ENCODE peak calls at places on chromosomes 5 and 9, in four cellular contexts. One of them, this sample, is unnamed.

GRCh38 chr9:108142504-108143201 is 653.1 kb upstream of the KLF4 start:
- DNase-seq in HCT116: no peak
- DNase-seq in HepG2: no peak
- DNase-seq in K562: no peak
- DNase-seq in this sample: no peak

GRCh38 chr5:174699131-174699530 is 25.3 kb upstream of the MSX2 start:
- DNase-seq in HCT116: no peak
- DNase-seq in HepG2: no peak
- DNase-seq in K562: no peak
- DNase-seq in this sample: no peak

GRCh38 chr5:102801375-102801774 is 46.3 kb downstream of the PAM start:
- DNase-seq in HCT116: no peak
- DNase-seq in HepG2: no peak
- DNase-seq in K562: no peak
- DNase-seq in this sample: no peak

GRCh38 chr5:175802361-175802760 is 69.0 kb upstream of the CPLX2 start:
- DNase-seq in HCT116: no peak
- DNase-seq in HepG2: no peak
- DNase-seq in K562: no peak
- DNase-seq in this sample: no peak

GRCh38 chr9:133005957-133006356 is 24.8 kb upstream of the GTF3C5 start:
- DNase-seq in HCT116: no peak
- DNase-seq in HepG2: no peak
- DNase-seq in K562: no peak
- DNase-seq in this sample: no peak

GRCh38 chr5:179427032-179427675 is 81.9 kb upstream of the ADAMTS2 start:
- DNase-seq in HCT116: no peak
- DNase-seq in HepG2: no peak
- DNase-seq in K562: no peak
- DNase-seq in this sample: no peak

GRCh38 chr9:117145811-117146490 is 268.9 kb downstream of the ASTN2 start:
- DNase-seq in HCT116: no peak
- DNase-seq in HepG2: no peak
- DNase-seq in K562: no peak
- DNase-seq in this sample: no peak

GRCh38 chr5:38650540-38651275 is 94.3 kb upstream of the LIFR start:
- DNase-seq in HCT116: no peak
- DNase-seq in HepG2: no peak
- DNase-seq in K562: no peak
- DNase-seq in this sample: no peak

GRCh38 chr5:133396724-133397123 is 215.6 kb downstream of the FSTL4 start:
- DNase-seq in HCT116: no peak
- DNase-seq in HepG2: no peak
- DNase-seq in K562: no peak
- DNase-seq in this sample: no peak

GRCh38 chr9:78314953-78315870 is 18.3 kb downstream of the PSAT1 start:
- DNase-seq in HCT116: no peak
- DNase-seq in HepG2: no peak
- DNase-seq in K562: no peak
- DNase-seq in this sample: no peak

GRCh38 chr9:91341749-91342148 is 20.0 kb downstream of the AUH start:
- DNase-seq in HCT116: no peak
- DNase-seq in HepG2: no peak
- DNase-seq in K562: no peak
- DNase-seq in this sample: no peak

GRCh38 chr9:91342575-91342974 is 19.1 kb downstream of the AUH start:
- DNase-seq in HCT116: no peak
- DNase-seq in HepG2: no peak
- DNase-seq in K562: no peak
- DNase-seq in this sample: no peak

GRCh38 chr9:91340395-91340794 is 21.3 kb downstream of the AUH start:
- DNase-seq in HCT116: no peak
- DNase-seq in HepG2: no peak
- DNase-seq in K562: no peak
- DNase-seq in this sample: no peak

GRCh38 chr9:91338681-91339080 is 23.0 kb downstream of the AUH start:
- DNase-seq in HCT116: no peak
- DNase-seq in HepG2: no peak
- DNase-seq in K562: no peak
- DNase-seq in this sample: no peak

DNA sequence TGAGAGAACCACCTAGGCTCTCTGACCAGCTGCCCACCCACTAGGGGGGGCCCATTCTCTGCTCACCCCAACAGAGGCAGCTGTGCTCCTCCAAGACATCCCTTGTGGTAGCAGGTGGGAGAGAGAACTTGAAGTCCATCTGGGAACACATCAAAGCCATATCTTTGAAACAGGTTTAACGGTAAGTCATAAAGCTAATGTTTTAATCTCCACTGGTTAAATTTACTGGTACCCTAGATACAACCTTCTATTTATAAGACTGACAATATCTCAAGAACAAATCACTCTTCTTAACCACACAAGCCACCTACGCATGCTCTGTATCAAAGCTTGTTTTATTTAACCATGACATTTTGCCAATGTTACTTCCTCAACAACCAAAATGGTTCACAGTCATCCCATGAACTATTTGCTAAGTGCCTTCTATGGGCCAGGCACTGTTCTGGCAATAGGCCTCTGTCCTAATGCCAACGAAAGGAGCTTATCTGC is 20.4 kb downstream of the AUH start:
- DNase-seq in HCT116: no peak
- DNase-seq in HepG2: no peak
- DNase-seq in K562: peak; percentile 19
- DNase-seq in this sample: no peak
- H3K36me3 ChIP-seq in HCT116: peaks cover 10% of the 10 kb centered on the region
- H3K36me3 ChIP-seq in HepG2: peaks cover 55% of the 10 kb centered on the region
- H3K36me3 ChIP-seq in K562: peaks cover 42% of the 10 kb centered on the region
- H3K36me3 ChIP-seq in this sample: no peaks in the 10 kb centered on the region

GRCh38 chr5:109668668-109669422 is 20.9 kb upstream of the MAN2A1 start:
- DNase-seq in HCT116: no peak
- DNase-seq in HepG2: no peak
- DNase-seq in K562: no peak
- DNase-seq in this sample: no peak
- TF ChIP-seq CTCF in HCT116: no peak
- TF ChIP-seq CTCF in HepG2: no peak
- TF ChIP-seq CTCF in K562: no peak
- TF ChIP-seq CTCF in this sample: no peak

GRCh38 chr5:181059297-181060230 is 19.5 kb downstream of the BTNL9 start:
- DNase-seq in HCT116: no peak
- DNase-seq in HepG2: no peak
- DNase-seq in K562: no peak
- DNase-seq in this sample: no peak
- TF ChIP-seq TCF7L2 in HCT116: no peak
- TF ChIP-seq TCF7L2 in HepG2: no peak
- TF ChIP-seq TCF7L2 in K562: no peak
- TF ChIP-seq TCF7L2 in this sample: no peak

GRCh38 chr5:14327624-14328023 is 184.5 kb downstream of the TRIO start:
- DNase-seq in HCT116: no peak
- DNase-seq in HepG2: no peak
- DNase-seq in K562: no peak
- DNase-seq in this sample: no peak
- H3K36me3 ChIP-seq in HCT116: peaks cover 4% of the 10 kb centered on the region
- H3K36me3 ChIP-seq in HepG2: peaks cover 36% of the 10 kb centered on the region
- H3K36me3 ChIP-seq in K562: no peaks in the 10 kb centered on the region
- H3K36me3 ChIP-seq in this sample: peaks cover 47% of the 10 kb centered on the region

GRCh38 chr9:105554042-105554441 is 3.9 kb upstream of the FKTN start:
- DNase-seq in HCT116: no peak
- DNase-seq in HepG2: no peak
- DNase-seq in K562: no peak
- DNase-seq in this sample: no peak

GRCh38 chr9:105557804-105558610 is at the start of gene FKTN:
- DNase-seq in HCT116: peak; percentile 64
- DNase-seq in HepG2: peak; percentile 73
- DNase-seq in K562: peak; percentile 91
- DNase-seq in this sample: peak; percentile 53
- TF ChIP-seq CTCF in HCT116: no peak
- TF ChIP-seq CTCF in HepG2: no peak
- TF ChIP-seq CTCF in K562: no peak
- TF ChIP-seq CTCF in this sample: no peak

GRCh38 chr9:8571648-8572047 is 772.1 kb upstream of the DMAC1 start:
- DNase-seq in HCT116: no peak
- DNase-seq in HepG2: no peak
- DNase-seq in K562: no peak
- DNase-seq in this sample: no peak
- TF ChIP-seq TCF7L2 in HCT116: no peak
- TF ChIP-seq TCF7L2 in HepG2: no peak
- TF ChIP-seq TCF7L2 in K562: no peak
- TF ChIP-seq TCF7L2 in this sample: no peak

GRCh38 chr5:34598177-34598794 is 57.8 kb upstream of the RAI14 start:
- DNase-seq in HCT116: peak; percentile 35
- DNase-seq in HepG2: no peak
- DNase-seq in K562: no peak
- DNase-seq in this sample: peak; percentile 83
- H3K36me3 ChIP-seq in HCT116: no peaks in the 10 kb centered on the region
- H3K36me3 ChIP-seq in HepG2: no peaks in the 10 kb centered on the region
- H3K36me3 ChIP-seq in K562: no peaks in the 10 kb centered on the region
- H3K36me3 ChIP-seq in this sample: no peaks in the 10 kb centered on the region

GRCh38 chr9:88590558-88591146 is 55.7 kb downstream of the NXNL2 start:
- DNase-seq in HCT116: no peak
- DNase-seq in HepG2: peak; percentile 6
- DNase-seq in K562: no peak
- DNase-seq in this sample: no peak
- TF ChIP-seq CTCF in HCT116: peak; percentile 48
- TF ChIP-seq CTCF in HepG2: peak; percentile 66
- TF ChIP-seq CTCF in K562: peak; percentile 50
- TF ChIP-seq CTCF in this sample: peak; percentile 30

GRCh38 chr5:96258692-96259091 is 174.4 kb downstream of the PCSK1 start:
- DNase-seq in HCT116: no peak
- DNase-seq in HepG2: no peak
- DNase-seq in K562: no peak
- DNase-seq in this sample: no peak

GRCh38 chr5:96254980-96255681 is 177.9 kb downstream of the PCSK1 start:
- DNase-seq in HCT116: no peak
- DNase-seq in HepG2: no peak
- DNase-seq in K562: no peak
- DNase-seq in this sample: peak; percentile 73

GRCh38 chr5:96259211-96259772 is 173.8 kb downstream of the PCSK1 start:
- DNase-seq in HCT116: no peak
- DNase-seq in HepG2: peak; percentile 11
- DNase-seq in K562: no peak
- DNase-seq in this sample: peak; percentile 75

GRCh38 chr5:96257904-96258303 is 175.1 kb downstream of the PCSK1 start:
- DNase-seq in HCT116: no peak
- DNase-seq in HepG2: no peak
- DNase-seq in K562: no peak
- DNase-seq in this sample: no peak

GRCh38 chr5:96256795-96257470 is 176.1 kb downstream of the PCSK1 start:
- DNase-seq in HCT116: peak; percentile 49
- DNase-seq in HepG2: no peak
- DNase-seq in K562: no peak
- DNase-seq in this sample: no peak
- TF ChIP-seq TCF7L2 in HCT116: no peak
- TF ChIP-seq TCF7L2 in HepG2: no peak
- TF ChIP-seq TCF7L2 in K562: no peak
- TF ChIP-seq TCF7L2 in this sample: no peak